ENCODE peak calls at places on chromosomes 5 and 9, in four cellular contexts. One of them, this sample, is unnamed.

GRCh38 chr9:10252174-10252573 is 360.6 kb downstream of the PTPRD start:
- DNase-seq in stimulated activated CD4-positive, alpha-beta T cell treated with anti-CD3 and anti-CD28 coated beads, Interleukin-12 subunit alpha, Interleukin-12 subunit beta, amount 100 ng/mL, for 4 hours: no peak
- DNase-seq in substantia nigra: no peak
- DNase-seq in tibial artery: no peak
- DNase-seq in this sample: peak; percentile 54

GRCh38 chr5:91283326-91283725 is 99.8 kb downstream of the ARRDC3 start:
- DNase-seq in substantia nigra: no peak
- DNase-seq in tibial artery: no peak
- DNase-seq in stimulated activated CD4-positive, alpha-beta T cell treated with anti-CD3 and anti-CD28 coated beads, Interleukin-12 subunit alpha, Interleukin-12 subunit beta, amount 100 ng/mL, for 4 hours: no peak
- DNase-seq in this sample: no peak

GRCh38 chr9:118395415-118395814 is 691.2 kb downstream of the TLR4 start:
- DNase-seq in substantia nigra: no peak
- DNase-seq in tibial artery: no peak
- DNase-seq in stimulated activated CD4-positive, alpha-beta T cell treated with anti-CD3 and anti-CD28 coated beads, Interleukin-12 subunit alpha, Interleukin-12 subunit beta, amount 100 ng/mL, for 4 hours: no peak
- DNase-seq in this sample: no peak

GRCh38 chr5:86864022-86864421 is 246.3 kb downstream of the COX7C start:
- DNase-seq in stimulated activated CD4-positive, alpha-beta T cell treated with anti-CD3 and anti-CD28 coated beads, Interleukin-12 subunit alpha, Interleukin-12 subunit beta, amount 100 ng/mL, for 4 hours: no peak
- DNase-seq in tibial artery: no peak
- DNase-seq in substantia nigra: no peak
- DNase-seq in this sample: no peak

GRCh38 chr9:126500600-126501382 is 112.9 kb upstream of the LMX1B start:
- DNase-seq in substantia nigra: peak; percentile 44
- DNase-seq in stimulated activated CD4-positive, alpha-beta T cell treated with anti-CD3 and anti-CD28 coated beads, Interleukin-12 subunit alpha, Interleukin-12 subunit beta, amount 100 ng/mL, for 4 hours: peak; percentile 71
- DNase-seq in tibial artery: peak; percentile 80
- DNase-seq in this sample: peak; percentile 74

GRCh38 chr5:76999451-76999850 is 30.8 kb upstream of the AGGF1 start:
- DNase-seq in tibial artery: no peak
- DNase-seq in stimulated activated CD4-positive, alpha-beta T cell treated with anti-CD3 and anti-CD28 coated beads, Interleukin-12 subunit alpha, Interleukin-12 subunit beta, amount 100 ng/mL, for 4 hours: no peak
- DNase-seq in substantia nigra: no peak
- DNase-seq in this sample: no peak

GRCh38 chr5:3348576-3349535 is 246.8 kb upstream of the IRX1 start:
- DNase-seq in stimulated activated CD4-positive, alpha-beta T cell treated with anti-CD3 and anti-CD28 coated beads, Interleukin-12 subunit alpha, Interleukin-12 subunit beta, amount 100 ng/mL, for 4 hours: no peak
- DNase-seq in tibial artery: peak; percentile 21
- DNase-seq in substantia nigra: no peak
- DNase-seq in this sample: no peak

GRCh38 chr5:1282139-1282992 is 12.5 kb downstream of the TERT start:
- DNase-seq in substantia nigra: no peak
- DNase-seq in tibial artery: no peak
- DNase-seq in stimulated activated CD4-positive, alpha-beta T cell treated with anti-CD3 and anti-CD28 coated beads, Interleukin-12 subunit alpha, Interleukin-12 subunit beta, amount 100 ng/mL, for 4 hours: no peak
- DNase-seq in this sample: peak; percentile 41

GRCh38 chr5:2863675-2864433 is 112.4 kb upstream of the IRX2 start:
- DNase-seq in tibial artery: no peak
- DNase-seq in stimulated activated CD4-positive, alpha-beta T cell treated with anti-CD3 and anti-CD28 coated beads, Interleukin-12 subunit alpha, Interleukin-12 subunit beta, amount 100 ng/mL, for 4 hours: no peak
- DNase-seq in substantia nigra: no peak
- DNase-seq in this sample: no peak

GRCh38 chr9:112772215-112772509 is 21.6 kb downstream of the SNX30 start:
- DNase-seq in substantia nigra: no peak
- DNase-seq in stimulated activated CD4-positive, alpha-beta T cell treated with anti-CD3 and anti-CD28 coated beads, Interleukin-12 subunit alpha, Interleukin-12 subunit beta, amount 100 ng/mL, for 4 hours: no peak
- DNase-seq in tibial artery: no peak
- DNase-seq in this sample: no peak

GRCh38 chr5:108238936-108239887 is 142.7 kb downstream of the FBXL17 start:
- DNase-seq in stimulated activated CD4-positive, alpha-beta T cell treated with anti-CD3 and anti-CD28 coated beads, Interleukin-12 subunit alpha, Interleukin-12 subunit beta, amount 100 ng/mL, for 4 hours: no peak
- DNase-seq in tibial artery: no peak
- DNase-seq in substantia nigra: no peak
- DNase-seq in this sample: no peak